ENCODE peak calls at places on chromosomes 2 and 18, in seven cellular contexts. J is T-helper 9 cell; D is activated CD8-positive, alpha-beta memory T cell treated with anti-CD3 and anti-CD28 coated beads, Interleukin-2, amount 50 U/mL, for 4 hours; Z is heart left ventricle; P is MG63; R is PC-9; S is OCI-LY7. K is an unnamed sample.

GRCh38 chr2:86025976-86026743 is 79.5 kb downstream of the POLR1A start:
- DNase-seq in J (no peak), S (no peak), D (no peak), Z (no peak), P (no peak), R (no peak), K (no peak)

GRCh38 chr2:218249686-218250085 is 11.1 kb upstream of the GPBAR1 start:
- DNase-seq in D (no peak), R (no peak), J (no peak), P (no peak), Z (no peak), S (no peak), K (no peak)

GRCh38 chr2:240465268-240465764 is 29.9 kb downstream of the GPC1 start:
- DNase-seq in R (no peak), P (no peak), D (peak; percentile 13), S (no peak), J (no peak), Z (peak; percentile 25), K (no peak)

GRCh38 chr2:188414412-188414811 is 122.7 kb downstream of the GULP1 start:
- DNase-seq in D (no peak), Z (no peak), R (no peak), P (no peak), J (no peak), S (no peak), K (no peak)

GRCh38 chr18:41128545-41128944 is 826.5 kb upstream of the PIK3C3 start:
- DNase-seq in P (peak; percentile 8), D (no peak), J (no peak), Z (no peak), R (no peak), S (no peak), K (no peak)

GRCh38 chr2:151289972-151290335 is 486 bp upstream of the NMI start:
- DNase-seq in P (peak; percentile 46), J (no peak), R (peak; percentile 87), Z (no peak), D (no peak), S (no peak), K (no peak)

GRCh38 chr2:69811018-69811417 is 18.4 kb upstream of the GMCL1 start:
- DNase-seq in Z (no peak), R (no peak), S (no peak), D (no peak), P (no peak), J (no peak), K (no peak)

GRCh38 chr2:215848679-215849078 is 164.7 kb downstream of the MREG start:
- DNase-seq in D (no peak), S (no peak), R (no peak), Z (no peak), P (no peak), J (no peak), K (no peak)

K was measured in CD4-positive, alpha-beta T cell.